ENCODE peak calls at places on chromosomes 2 and 18, in eight cellular contexts. K is fibroblast of pulmonary artery, Q is mucosa of descending colon, Y is lower lobe of right lung, Z is cardiac fibroblast, X is Panc1, P is fibroblast of mammary gland, O is HL-60. E is an unnamed sample.

GRCh38 chr2:152950125-152950524 is 231.7 kb downstream of the ARL6IP6 start:
- DNase-seq in K (peak; percentile 4), Q (no peak), Y (no peak), Z (peak; percentile 7), X (no peak), P (peak; percentile 5), O (no peak), E (peak; percentile 39)

GRCh38 chr2:120625865-120626560 is 109.7 kb upstream of the GLI2 start:
- DNase-seq in K (no peak), Q (no peak), Y (peak; percentile 87), Z (no peak), X (no peak), P (no peak), O (no peak), E (peak; percentile 37)

GRCh38 chr2:224847961-224848850 is 132.0 kb upstream of the CCDC195 start:
- DNase-seq in K (peak; percentile 93), Q (no peak), Y (no peak), Z (peak; percentile 79), X (no peak), P (peak; percentile 92), O (no peak), E (peak; percentile 84)

GRCh38 chr2:18791172-18791797 is 201.9 kb upstream of the NT5C1B start:
- DNase-seq in K (peak; percentile 27), Q (no peak), Y (no peak), Z (peak; percentile 68), X (no peak), P (peak; percentile 51), O (no peak), E (no peak)

GRCh38 chr2:83650897-83651296 is 808.2 kb downstream of the SUCLG1 start:
- DNase-seq in K (no peak), Q (no peak), Y (no peak), Z (peak; percentile 3), X (no peak), P (no peak), O (no peak), E (no peak)

GRCh38 chr2:21602789-21603188 is 479.0 kb downstream of the TDRD15 start:
- DNase-seq in K (no peak), Q (no peak), Y (no peak), Z (no peak), X (no peak), P (no peak), O (no peak), E (no peak)

GRCh38 chr18:37779220-37779619 is 213.6 kb upstream of the CELF4 start:
- DNase-seq in K (no peak), Q (no peak), Y (no peak), Z (no peak), X (no peak), P (no peak), O (no peak), E (no peak)

GRCh38 chr18:31687016-31687415 is 2.6 kb upstream of the B4GALT6 start:
- DNase-seq in K (no peak), Q (no peak), Y (no peak), Z (no peak), X (no peak), P (no peak), O (no peak), E (no peak)

GRCh38 chr2:127175821-127176354 is 44.2 kb downstream of the CYP27C1 start:
- DNase-seq in K (no peak), Q (no peak), Y (no peak), Z (peak; percentile 19), X (no peak), P (peak; percentile 67), O (no peak), E (no peak)

GRCh38 chr2:36456227-36456788 is 100.7 kb downstream of the CRIM1 start:
- DNase-seq in K (peak; percentile 94), Q (peak; percentile 58), Y (peak; percentile 63), Z (peak; percentile 86), X (no peak), P (peak; percentile 52), O (no peak), E (peak; percentile 63)

GRCh38 chr2:43230981-43231827 is 4.8 kb upstream of the ZFP36L2 start:
- DNase-seq in K (no peak), Q (no peak), Y (no peak), Z (no peak), X (no peak), P (no peak), O (no peak), E (no peak)

GRCh38 chr2:54411801-54412354 is 44.2 kb upstream of the SPTBN1 start:
- DNase-seq in K (no peak), Q (no peak), Y (no peak), Z (no peak), X (no peak), P (no peak), O (no peak), E (no peak)

DNA sequence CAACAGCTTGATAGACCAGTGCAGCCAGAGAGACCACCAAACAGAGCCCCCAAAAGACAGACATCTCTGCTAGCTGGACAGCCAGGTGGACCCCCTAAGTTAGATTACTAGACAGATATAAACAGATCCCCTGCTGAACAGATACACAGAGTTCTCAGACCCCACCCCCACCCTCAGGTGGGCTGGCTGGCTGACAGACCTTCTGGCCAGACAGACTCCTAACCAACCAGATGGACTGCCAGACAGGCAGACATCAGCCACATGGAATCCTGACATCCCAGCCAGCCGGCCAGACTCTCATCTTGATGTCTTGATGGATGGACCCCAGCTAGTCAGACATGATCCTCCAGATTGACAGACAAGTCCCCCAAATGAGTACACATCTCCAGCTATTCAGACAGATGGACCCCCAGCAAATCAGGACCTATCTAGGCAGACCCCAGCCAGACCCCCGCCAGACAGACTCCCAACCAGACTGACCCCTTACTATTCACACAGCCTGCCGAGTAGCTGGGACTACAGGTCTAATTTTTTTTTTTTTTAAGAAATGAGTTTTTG is 18.0 kb downstream of the PTPN18 start:
- DNase-seq in K (no peak), Q (no peak), Y (no peak), Z (no peak), X (no peak), P (no peak), O (no peak), E (no peak)
- H3K4me3 ChIP-seq in K (peak overlapping the region; percentile 75), Q (no peak overlapping the region), Y (no peak overlapping the region), Z (no peak overlapping the region), X (peak overlapping the region; percentile 98), P (no peak overlapping the region), O (no peak overlapping the region), E (no peak overlapping the region)

DNA sequence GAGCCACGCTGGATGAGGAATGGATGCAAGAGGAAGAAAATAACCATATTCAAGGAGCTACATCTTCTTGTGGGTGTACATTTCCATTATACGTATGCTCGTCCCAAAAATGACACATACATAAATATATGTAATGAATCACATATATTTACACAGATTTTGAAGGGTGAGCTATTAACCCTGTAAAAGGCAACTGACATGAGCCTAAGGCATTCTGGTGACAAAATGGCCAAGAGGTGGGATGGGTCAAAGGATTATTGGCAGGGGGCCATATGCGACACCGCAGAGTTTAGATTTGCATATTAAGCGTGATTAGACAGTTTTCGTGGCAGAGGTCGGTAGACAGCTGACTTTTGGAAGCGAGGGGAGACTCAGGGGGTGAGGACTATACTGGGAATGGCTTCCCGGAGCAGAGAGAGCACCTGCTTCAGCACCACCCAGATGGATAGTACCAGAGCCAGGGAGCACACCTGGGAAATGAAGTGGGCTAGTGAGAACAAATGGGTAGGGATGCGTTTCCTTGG is 431 bp upstream of the CNRIP1 start:
- DNase-seq in K (no peak), Q (no peak), Y (no peak), Z (no peak), X (no peak), P (no peak), O (no peak), E (peak; percentile 32)
- H3K4me3 ChIP-seq in K (peak overlapping the region; percentile 76), Q (no peak overlapping the region), Y (peak overlapping the region; percentile 67), Z (peak overlapping the region; percentile 86), X (peak overlapping the region; percentile 50), P (peak overlapping the region; percentile 86), O (peak overlapping the region; percentile 53), E (no peak overlapping the region)

DNA sequence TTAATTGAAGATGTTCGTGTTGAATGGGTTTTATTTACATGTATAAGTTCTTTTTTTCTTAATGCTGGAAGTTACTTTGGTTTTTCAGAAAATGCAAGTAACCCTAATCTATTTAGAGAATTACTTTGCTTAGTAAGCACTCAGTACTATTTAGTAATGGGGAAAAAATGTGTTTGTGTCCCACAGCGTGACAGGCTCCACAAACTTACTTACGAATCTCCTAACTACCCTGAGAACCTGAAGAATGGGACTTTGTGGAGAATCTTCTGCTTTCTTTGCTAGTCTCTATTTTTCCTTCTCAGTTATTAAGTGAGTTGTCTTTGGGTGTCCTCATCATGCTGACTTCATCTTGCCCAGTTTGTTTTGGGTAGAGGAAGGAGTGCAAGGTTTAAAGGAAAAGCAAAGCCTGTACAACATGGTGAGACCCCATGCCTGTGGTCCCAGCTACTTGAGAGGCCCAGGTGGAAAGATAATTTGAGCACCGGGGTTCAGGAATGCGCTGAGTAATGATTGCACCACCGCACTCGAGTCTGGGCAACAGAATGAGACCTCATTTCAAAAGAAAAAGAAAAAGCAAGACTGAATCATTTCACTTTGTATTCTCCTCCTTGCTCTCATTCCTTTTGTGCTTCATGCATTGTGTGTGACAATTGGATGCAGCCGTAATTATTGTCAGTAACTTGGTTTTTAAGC is 10.2 kb downstream of the NEDD4L start:
- DNase-seq in K (peak; percentile 42), Q (no peak), Y (peak; percentile 53), Z (peak; percentile 58), X (no peak), P (peak; percentile 48), O (no peak), E (peak; percentile 63)
- H3K4me3 ChIP-seq in K (no peak overlapping the region), Q (no peak overlapping the region), Y (no peak overlapping the region), Z (no peak overlapping the region), X (no peak overlapping the region), P (no peak overlapping the region), O (no peak overlapping the region), E (no peak overlapping the region)

GRCh38 chr2:85774126-85774978 is 20.6 kb downstream of the ATOH8 start:
- DNase-seq in K (no peak), Q (peak; percentile 10), Y (peak; percentile 15), Z (no peak), X (no peak), P (no peak), O (no peak), E (no peak)

GRCh38 chr2:85773692-85774091 is 19.9 kb downstream of the ATOH8 start:
- DNase-seq in K (no peak), Q (no peak), Y (no peak), Z (no peak), X (no peak), P (no peak), O (no peak), E (no peak)

GRCh38 chr2:85771486-85771885 is 17.7 kb downstream of the ATOH8 start:
- DNase-seq in K (no peak), Q (no peak), Y (no peak), Z (no peak), X (no peak), P (no peak), O (no peak), E (no peak)

GRCh38 chr2:85772019-85772745 is 18.4 kb downstream of the ATOH8 start:
- DNase-seq in K (peak; percentile 100), Q (peak; percentile 88), Y (peak; percentile 94), Z (peak; percentile 100), X (peak; percentile 77), P (peak; percentile 100), O (peak; percentile 55), E (peak; percentile 93)

DNA sequence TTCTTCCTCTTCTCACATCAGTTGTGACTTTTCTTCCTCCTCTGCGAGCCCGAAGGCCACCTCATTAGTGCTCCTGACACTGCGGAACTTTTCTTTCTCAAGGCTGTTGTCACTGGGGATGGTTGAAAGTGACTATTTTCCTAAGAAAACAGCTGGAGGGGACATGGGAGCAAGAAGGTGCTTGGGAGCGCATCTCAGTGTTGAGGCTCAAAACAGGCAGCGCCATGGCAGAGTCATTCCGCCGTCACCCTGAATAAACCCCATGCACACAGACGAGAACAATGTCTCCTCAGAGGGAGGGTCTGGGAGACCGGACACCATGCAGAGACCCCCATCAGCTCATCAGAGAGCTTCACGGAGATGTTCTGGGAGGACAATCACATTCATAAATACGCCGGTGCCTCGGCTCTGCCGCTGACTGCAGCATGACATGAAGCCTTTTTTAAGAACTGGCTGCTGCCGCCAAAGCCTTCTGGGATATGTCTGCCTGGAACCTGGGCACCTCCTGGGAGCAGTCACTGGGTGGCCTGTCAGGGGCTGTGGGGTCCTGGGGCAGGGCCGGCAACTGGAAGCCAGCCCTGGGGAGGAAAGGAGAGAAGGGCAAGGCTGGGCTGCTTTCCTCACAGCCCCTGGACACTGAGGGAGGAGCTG is 19.2 kb downstream of the ATOH8 start:
- DNase-seq in K (no peak), Q (no peak), Y (no peak), Z (no peak), X (no peak), P (peak; percentile 28), O (no peak), E (no peak)
- H3K4me3 ChIP-seq in K (peak overlapping the region; percentile 43), Q (no peak overlapping the region), Y (no peak overlapping the region), Z (peak overlapping the region; percentile 11), X (peak overlapping the region; percentile 19), P (peak overlapping the region; percentile 23), O (no peak overlapping the region), E (no peak overlapping the region)